ENCODE peak calls at places on chromosome 19, in nine cellular contexts. J is AG04449, L is retinal pigment epithelial cell, X is transverse colon, M is lung, T is thyroid gland, R is thoracic aorta, G is lower lobe of right lung, F is cardiac fibroblast. E is an unnamed sample.

GRCh38 chr19:57241181-57241580 is 749 bp downstream of the ZNF805 start:
- DNase-seq in F (peak; percentile 30), T (no peak), R (no peak), L (peak; percentile 13), G (no peak), J (no peak), M (no peak), X (no peak), E (peak; percentile 19)

GRCh38 chr19:35066691-35067563 is 25.4 kb downstream of the HPN start:
- DNase-seq in X (peak; percentile 91), G (peak; percentile 91), F (peak; percentile 86), M (peak; percentile 87), L (peak; percentile 13), J (no peak), R (peak; percentile 43), T (peak; percentile 81), E (peak; percentile 71)

GRCh38 chr19:10766681-10767201 is 48.9 kb downstream of the DNM2 start:
- DNase-seq in J (no peak), M (no peak), L (no peak), X (no peak), G (no peak), T (peak; percentile 70), F (peak; percentile 30), R (no peak), E (peak; percentile 24)

GRCh38 chr19:47024502-47024901 is 4.9 kb downstream of the NPAS1 start:
- DNase-seq in J (no peak), M (no peak), X (no peak), G (no peak), T (no peak), L (no peak), R (no peak), F (no peak), E (no peak)

GRCh38 chr19:54573330-54573872 is at the start of gene LILRA2:
- DNase-seq in L (no peak), M (peak; percentile 29), T (no peak), G (peak; percentile 64), F (no peak), J (no peak), R (no peak), X (no peak), E (no peak)

GRCh38 chr19:46413262-46414031 is at the start of gene CCDC8:
- DNase-seq in X (peak; percentile 57), J (peak; percentile 69), M (peak; percentile 77), T (peak; percentile 96), F (peak; percentile 85), R (no peak), G (peak; percentile 75), L (peak; percentile 81), E (peak; percentile 96)

GRCh38 chr19:8302734-8303133 is 5.4 kb downstream of the CD320 start:
- DNase-seq in L (no peak), J (no peak), R (no peak), G (peak; percentile 19), M (peak; percentile 20), T (no peak), F (no peak), X (no peak), E (no peak)

GRCh38 chr19:41871573-41872383 is 5.3 kb upstream of the CD79A start:
- DNase-seq in F (no peak), M (no peak), J (no peak), L (no peak), R (no peak), X (peak; percentile 78), T (no peak), G (peak; percentile 62), E (no peak)

GRCh38 chr19:42433503-42434260 is 6.5 kb upstream of the LIPE start:
- DNase-seq in G (peak; percentile 78), F (peak; percentile 75), M (peak; percentile 64), R (no peak), T (peak; percentile 75), L (no peak), X (peak; percentile 93), J (no peak), E (peak; percentile 72)

GRCh38 chr19:44643605-44644390 is at the start of gene PVR:
- DNase-seq in T (peak; percentile 83), F (peak; percentile 76), M (peak; percentile 74), G (peak; percentile 86), R (peak; percentile 26), L (no peak), J (no peak), X (peak; percentile 75), E (peak; percentile 67)

GRCh38 chr19:38658462-38659306 is 11.2 kb downstream of the ACTN4 start:
- DNase-seq in R (no peak), M (peak; percentile 67), G (no peak), J (peak; percentile 99), L (peak; percentile 98), F (peak; percentile 100), T (peak; percentile 76), X (peak; percentile 56), E (peak; percentile 99)

GRCh38 chr19:3458229-3458555 is 22.1 kb downstream of the SMIM24 start:
- DNase-seq in R (no peak), T (no peak), G (no peak), F (no peak), X (no peak), M (no peak), J (no peak), L (no peak), E (no peak)

GRCh38 chr19:51023946-51024345 is 2.5 kb downstream of the KLK11 start:
- DNase-seq in X (no peak), L (no peak), M (no peak), G (no peak), T (no peak), R (no peak), J (no peak), F (no peak), E (no peak)

GRCh38 chr19:6018786-6019185 is 40.8 kb upstream of the RANBP3 start:
- DNase-seq in T (no peak), G (peak; percentile 37), L (no peak), R (no peak), M (no peak), F (no peak), J (no peak), X (no peak), E (no peak)

GRCh38 chr19:46859637-46860124 is 1.1 kb upstream of the ARHGAP35 start:
- DNase-seq in L (no peak), J (no peak), X (peak; percentile 62), T (peak; percentile 60), G (peak; percentile 70), R (no peak), M (peak; percentile 63), F (peak; percentile 91), E (peak; percentile 79)

GRCh38 chr19:38409631-38410133 is 6.8 kb downstream of the FAM98C start:
- DNase-seq in G (no peak), J (no peak), F (peak; percentile 71), R (no peak), L (no peak), T (peak; percentile 22), M (no peak), X (no peak), E (peak; percentile 71)

GRCh38 chr19:610071-610800 is 20.6 kb downstream of the HCN2 start:
- DNase-seq in G (no peak), R (no peak), M (no peak), T (no peak), L (no peak), J (no peak), X (peak; percentile 52), F (no peak), E (no peak)

DNA sequence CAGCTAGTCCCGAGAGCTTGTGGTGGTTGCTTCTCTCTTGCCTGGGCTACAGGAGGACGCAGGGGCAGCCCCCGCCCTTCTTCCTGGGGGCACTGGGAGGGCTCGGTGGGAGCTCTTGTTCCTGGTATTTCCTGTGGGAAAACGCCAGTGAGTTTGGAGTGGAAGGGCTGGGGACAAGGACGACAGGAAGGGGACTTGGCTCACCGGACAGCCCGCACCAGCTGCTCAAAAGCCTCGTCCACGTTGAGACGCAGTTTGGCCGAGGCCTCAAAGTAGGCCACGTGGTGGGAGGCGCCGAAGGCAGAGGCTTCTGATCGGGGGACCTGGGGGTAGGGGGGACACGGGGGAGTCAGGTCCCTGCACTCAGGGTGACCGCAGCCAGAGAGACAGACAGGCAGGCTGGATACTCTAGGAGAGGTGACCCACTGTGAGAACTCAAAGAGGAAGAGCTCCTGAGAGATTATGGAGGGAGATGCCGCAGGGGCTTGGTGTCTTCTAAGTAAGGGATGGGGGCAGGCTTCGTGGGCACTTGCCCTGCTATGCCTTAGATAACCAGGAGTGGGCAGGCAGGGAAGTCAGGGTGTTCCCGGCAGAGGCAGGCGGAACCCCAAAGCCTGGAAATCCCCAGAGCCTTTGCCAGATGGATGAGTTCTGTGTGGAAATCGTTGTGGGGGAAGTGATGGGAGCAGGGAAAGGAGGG is 4.3 kb downstream of the RRAS start:
- DNase-seq in M (no peak), F (no peak), T (peak; percentile 20), L (no peak), J (no peak), R (no peak), G (no peak), X (no peak), E (peak; percentile 57)
- TF ChIP-seq CTCF in M (no peak), F (no peak), T (no peak), L (peak; percentile 21), J (peak; percentile 9), R (no peak), G (peak; percentile 13), X (no peak), E (peak; percentile 18)

GRCh38 chr19:55606817-55607216 is 1.4 kb downstream of the ZNF865 start:
- DNase-seq in M (no peak), X (no peak), T (no peak), G (no peak), R (no peak), L (no peak), J (no peak), F (no peak), E (no peak)
- H3K4me3 ChIP-seq in M (no peak overlapping the region), X (no peak overlapping the region), T (peak overlapping the region; percentile 95), G (peak overlapping the region; percentile 83), R (peak overlapping the region; percentile 88), L (peak overlapping the region; percentile 92), J (peak overlapping the region; percentile 96), F (peak overlapping the region; percentile 88), E (peak overlapping the region; percentile 98)

GRCh38 chr19:18496167-18496979 is 25.5 kb downstream of the ELL start:
- DNase-seq in R (no peak), X (peak; percentile 73), T (peak; percentile 88), L (no peak), F (peak; percentile 81), G (peak; percentile 78), J (no peak), M (peak; percentile 68), E (peak; percentile 62)
- TF ChIP-seq CTCF in R (no peak), X (no peak), T (no peak), L (no peak), F (no peak), G (no peak), J (no peak), M (no peak), E (no peak)

DNA sequence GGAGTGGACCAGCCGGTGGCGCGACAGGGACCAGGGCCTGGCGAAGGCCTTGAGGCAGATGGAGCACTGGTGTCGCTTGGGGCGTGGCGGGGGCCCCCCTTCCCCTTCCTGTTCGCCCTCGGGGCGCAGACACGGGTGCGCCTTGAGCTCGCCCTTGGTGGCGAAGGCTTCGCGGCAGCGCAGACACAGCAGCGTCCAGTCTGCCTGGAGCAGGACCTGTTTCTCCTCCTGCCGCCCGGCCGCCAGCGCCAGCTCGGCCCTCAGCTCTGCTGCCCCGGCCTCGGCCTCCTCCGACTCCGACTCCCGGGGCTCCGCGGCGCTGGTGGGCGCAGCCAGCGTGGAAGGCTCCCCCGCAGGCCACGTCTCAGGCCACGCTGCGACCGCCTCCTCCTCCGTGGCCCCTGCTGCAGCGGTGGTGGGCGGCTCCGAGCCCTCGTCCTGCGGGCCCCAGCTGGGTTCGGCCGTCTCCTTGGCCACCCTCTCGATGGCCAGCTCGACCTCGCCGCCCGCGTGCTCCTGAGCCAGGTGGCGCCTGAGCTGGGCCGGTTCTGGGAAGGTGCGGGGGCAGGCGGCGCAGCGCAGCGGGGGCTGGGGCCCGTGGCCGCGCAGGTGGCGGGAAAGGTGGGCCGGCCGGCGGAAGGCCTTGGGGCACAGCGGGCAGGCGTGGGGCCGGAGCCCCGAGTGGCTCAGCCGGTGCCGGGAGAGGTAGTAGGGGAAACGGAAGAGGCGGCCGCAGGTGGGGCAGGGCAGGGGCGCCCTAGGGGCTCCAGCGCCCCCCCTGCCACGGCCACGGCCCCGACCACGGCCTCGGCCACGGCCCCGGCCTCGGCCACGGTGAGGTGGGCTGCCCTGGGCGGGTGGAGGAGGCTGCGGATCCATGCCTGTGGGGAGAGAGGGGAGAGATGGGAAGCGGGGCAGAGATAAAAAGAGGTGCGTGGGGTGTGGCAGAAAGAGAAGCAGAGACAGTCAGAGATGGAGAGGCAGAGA is 1.6 kb downstream of the ZNF579 start:
- DNase-seq in J (no peak), M (no peak), R (no peak), G (no peak), L (no peak), T (no peak), F (no peak), X (no peak), E (no peak)
- H3K4me3 ChIP-seq in J (peak overlapping the region; percentile 96), M (no peak overlapping the region), R (peak overlapping the region; percentile 99), G (peak overlapping the region; percentile 89), L (peak overlapping the region; percentile 89), T (peak overlapping the region; percentile 95), F (peak overlapping the region; percentile 65), X (peak overlapping the region; percentile 71), E (peak overlapping the region; percentile 91)